ENCODE peak calls at places on chromosomes 6 and 20, in ten cellular contexts. A is AG09319, D is astrocyte of the spinal cord, E is fibroblast of pulmonary artery, G is neural progenitor cell, P is HFF-Myc, U is RWPE2, O is psoas muscle, R is upper lobe of right lung, X is GM20000. Q is an unnamed sample.
A peak's percentile ranks its signal among the peaks of the same experiment; 100 is the strongest.

GRCh38 chr6:18367371-18367770 is 19.8 kb upstream of the RNF144B start:
- DNase-seq in A (no peak), D (no peak), E (no peak), G (no peak), P (no peak), U (no peak), O (no peak), R (no peak), X (no peak), Q (no peak)

GRCh38 chr6:157223486-157223885 is 99.8 kb downstream of the TMEM242 start:
- DNase-seq in A (no peak), D (no peak), E (no peak), G (no peak), P (no peak), U (no peak), O (no peak), R (peak; percentile 57), X (no peak), Q (no peak)

GRCh38 chr6:155782739-155783459 is 327.3 kb upstream of the NOX3 start:
- DNase-seq in A (peak; percentile 19), D (no peak), E (no peak), G (no peak), P (no peak), U (no peak), O (no peak), R (no peak), X (no peak), Q (no peak)

GRCh38 chr6:45724027-45724426 is 291.6 kb downstream of the CLIC5 start:
- DNase-seq in A (no peak), D (no peak), E (no peak), G (no peak), P (no peak), U (no peak), O (no peak), R (no peak), X (no peak), Q (no peak)

GRCh38 chr6:2546941-2547716 is 203.6 kb downstream of the MYLK4 start:
- DNase-seq in A (no peak), D (no peak), E (no peak), G (no peak), P (no peak), U (no peak), O (no peak), R (no peak), X (no peak), Q (no peak)

GRCh38 chr6:16576391-16577368 is 184.6 kb downstream of the ATXN1 start:
- DNase-seq in A (no peak), D (no peak), E (no peak), G (no peak), P (no peak), U (no peak), O (no peak), R (no peak), X (peak; percentile 39), Q (no peak)

GRCh38 chr6:85458184-85458583 is 8.3 kb downstream of the NT5E start:
- DNase-seq in A (no peak), D (no peak), E (no peak), G (no peak), P (no peak), U (no peak), O (no peak), R (no peak), X (no peak), Q (no peak)

GRCh38 chr6:36662827-36663256 is 15.7 kb upstream of the CDKN1A start:
- DNase-seq in A (no peak), D (no peak), E (no peak), G (no peak), P (no peak), U (no peak), O (no peak), R (no peak), X (peak; percentile 37), Q (peak; percentile 33)

GRCh38 chr20:58649288-58650180 is 1.5 kb upstream of the STX16 start:
- DNase-seq in A (no peak), D (no peak), E (no peak), G (peak; percentile 51), P (no peak), U (peak; percentile 82), O (peak; percentile 56), R (peak; percentile 73), X (peak; percentile 48), Q (no peak)

GRCh38 chr6:3893914-3894313 is 44.7 kb downstream of the FAM50B start:
- DNase-seq in A (no peak), D (no peak), E (no peak), G (no peak), P (no peak), U (no peak), O (no peak), R (no peak), X (no peak), Q (no peak)

GRCh38 chr6:3894535-3895302 is 45.5 kb downstream of the FAM50B start:
- DNase-seq in A (no peak), D (no peak), E (no peak), G (no peak), P (no peak), U (no peak), O (no peak), R (no peak), X (no peak), Q (no peak)

GRCh38 chr6:3895303-3895635 is 46.1 kb downstream of the FAM50B start:
- DNase-seq in A (no peak), D (no peak), E (no peak), G (no peak), P (no peak), U (no peak), O (no peak), R (no peak), X (no peak), Q (no peak)

GRCh38 chr6:3893487-3893886 is 44.3 kb downstream of the FAM50B start:
- DNase-seq in A (no peak), D (no peak), E (no peak), G (no peak), P (no peak), U (no peak), O (no peak), R (no peak), X (no peak), Q (no peak)

GRCh38 chr6:3895805-3896204 is 46.6 kb downstream of the FAM50B start:
- DNase-seq in A (no peak), D (no peak), E (no peak), G (no peak), P (no peak), U (no peak), O (no peak), R (no peak), X (no peak), Q (no peak)
- TF ChIP-seq CTCF in A (no peak), D (no peak), E (no peak), G (no peak), P (no peak), U (no peak), O (no peak), R (no peak), X (no peak), Q (no peak)

GRCh38 chr20:3068986-3069900 is 2.2 kb upstream of the OXT start:
- DNase-seq in A (no peak), D (no peak), E (no peak), G (peak; percentile 23), P (no peak), U (no peak), O (no peak), R (no peak), X (peak; percentile 18), Q (peak; percentile 53)
- TF ChIP-seq CTCF in A (no peak), D (no peak), E (no peak), G (no peak), P (no peak), U (no peak), O (peak; percentile 43), R (peak; percentile 9), X (peak; percentile 16), Q (no peak)

DNA sequence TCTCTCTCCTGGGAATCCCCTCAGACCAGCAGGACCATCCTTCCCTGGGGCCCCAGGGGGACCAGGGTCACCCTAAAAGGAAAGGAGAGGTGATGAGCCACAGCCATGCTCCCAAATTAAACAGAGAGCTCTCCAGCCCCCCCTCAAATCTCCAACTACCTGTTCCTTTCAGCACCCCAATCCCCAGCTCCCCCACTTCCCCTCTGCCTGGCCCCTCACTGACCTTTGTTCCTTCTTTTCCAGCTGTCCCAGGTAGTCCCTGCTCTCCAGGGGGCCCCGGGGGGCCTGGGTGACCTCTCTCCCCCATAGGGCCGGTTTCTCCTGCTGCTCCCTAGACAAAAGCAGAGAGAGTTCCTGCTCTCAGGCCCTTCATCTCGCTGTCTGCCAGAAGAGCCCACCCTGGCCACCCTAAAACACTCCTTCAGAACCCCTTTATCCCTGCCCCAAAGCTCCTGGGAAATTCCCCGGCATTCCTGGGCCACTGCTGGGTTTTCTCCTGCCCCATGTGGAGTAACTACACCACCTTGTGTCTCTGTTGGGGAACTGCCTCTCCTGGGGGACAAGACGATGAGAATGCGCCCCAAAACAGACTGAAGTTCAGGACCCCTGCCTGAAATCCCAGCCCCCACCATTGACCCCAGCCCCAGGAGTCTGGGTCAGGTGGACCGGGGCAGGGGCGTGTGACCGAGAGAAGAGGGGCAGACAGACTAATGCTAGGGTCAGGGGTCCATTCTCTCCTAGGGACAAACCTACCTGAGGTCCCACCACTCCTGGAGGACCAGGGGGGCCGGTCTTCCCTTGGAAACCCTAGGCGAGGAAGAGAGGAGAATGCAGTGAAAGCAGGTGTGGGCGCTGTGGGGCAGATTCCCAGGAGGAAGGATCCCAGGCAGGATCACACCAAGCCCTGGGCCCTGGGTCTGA is 19.7 kb downstream of the COL11A2 start:
- DNase-seq in A (no peak), D (peak; percentile 12), E (peak; percentile 41), G (peak; percentile 69), P (no peak), U (peak; percentile 38), O (peak; percentile 30), R (peak; percentile 61), X (peak; percentile 70), Q (peak; percentile 39)
- TF ChIP-seq CTCF in A (peak; percentile 61), D (peak; percentile 69), E (peak; percentile 64), G (peak; percentile 57), P (peak; percentile 63), U (peak; percentile 59), O (peak; percentile 18), R (peak; percentile 39), X (peak; percentile 65), Q (peak; percentile 74)

GRCh38 chr6:12395898-12396297 is 105.7 kb downstream of the EDN1 start:
- DNase-seq in A (no peak), D (no peak), E (peak; percentile 48), G (no peak), P (no peak), U (no peak), O (no peak), R (no peak), X (no peak), Q (no peak)
- TF ChIP-seq CTCF in A (peak; percentile 37), D (peak; percentile 19), E (peak; percentile 40), G (no peak), P (no peak), U (peak; percentile 38), O (no peak), R (peak; percentile 21), X (no peak), Q (peak; percentile 75)